ENCODE peak calls at places on chromosomes 11 and 22, in five cellular contexts. One of them, this sample, is unnamed.

GRCh38 chr11:70164705-70165104 is 38.4 kb upstream of the FADD start:
- DNase-seq in astrocyte of the cerebellum: no peak
- DNase-seq in psoas muscle: no peak
- DNase-seq in CD4-positive, alpha-beta T cell: no peak
- DNase-seq in esophagus squamous epithelium: no peak
- DNase-seq in this sample: no peak

GRCh38 chr11:72075109-72075508 is 5.2 kb downstream of the NUMA1 start:
- DNase-seq in astrocyte of the cerebellum: no peak
- DNase-seq in psoas muscle: no peak
- DNase-seq in esophagus squamous epithelium: no peak
- DNase-seq in CD4-positive, alpha-beta T cell: no peak
- DNase-seq in this sample: no peak

GRCh38 chr22:26587991-26588613 is 1.8 kb downstream of the TPST2 start:
- DNase-seq in psoas muscle: no peak
- DNase-seq in esophagus squamous epithelium: no peak
- DNase-seq in astrocyte of the cerebellum: no peak
- DNase-seq in CD4-positive, alpha-beta T cell: no peak
- DNase-seq in this sample: no peak

GRCh38 chr11:8863838-8864237 is 47.2 kb upstream of the AKIP1 start:
- DNase-seq in esophagus squamous epithelium: no peak
- DNase-seq in psoas muscle: no peak
- DNase-seq in CD4-positive, alpha-beta T cell: no peak
- DNase-seq in astrocyte of the cerebellum: no peak
- DNase-seq in this sample: no peak

GRCh38 chr22:28247114-28247513 is 328.1 kb upstream of the PITPNB start:
- DNase-seq in CD4-positive, alpha-beta T cell: no peak
- DNase-seq in esophagus squamous epithelium: no peak
- DNase-seq in psoas muscle: no peak
- DNase-seq in astrocyte of the cerebellum: no peak
- DNase-seq in this sample: no peak

GRCh38 chr11:1162153-1162497 is 4.4 kb downstream of the MUC5AC start:
- DNase-seq in psoas muscle: no peak
- DNase-seq in astrocyte of the cerebellum: no peak
- DNase-seq in esophagus squamous epithelium: no peak
- DNase-seq in CD4-positive, alpha-beta T cell: no peak
- DNase-seq in this sample: no peak

GRCh38 chr11:61700221-61700620 is 20.0 kb downstream of the DAGLA start:
- DNase-seq in CD4-positive, alpha-beta T cell: no peak
- DNase-seq in esophagus squamous epithelium: no peak
- DNase-seq in astrocyte of the cerebellum: no peak
- DNase-seq in psoas muscle: no peak
- DNase-seq in this sample: no peak

GRCh38 chr11:25981998-25982397 is 349.9 kb upstream of the ANO3 start:
- DNase-seq in astrocyte of the cerebellum: peak; percentile 55
- DNase-seq in CD4-positive, alpha-beta T cell: no peak
- DNase-seq in esophagus squamous epithelium: no peak
- DNase-seq in psoas muscle: no peak
- DNase-seq in this sample: peak; percentile 32

GRCh38 chr11:19962795-19963163 is 197.5 kb downstream of the DBX1 start:
- DNase-seq in CD4-positive, alpha-beta T cell: no peak
- DNase-seq in psoas muscle: no peak
- DNase-seq in astrocyte of the cerebellum: peak; percentile 60
- DNase-seq in esophagus squamous epithelium: no peak
- DNase-seq in this sample: no peak

GRCh38 chr11:82814379-82814778 is 80.7 kb upstream of the FAM181B start:
- DNase-seq in psoas muscle: no peak
- DNase-seq in astrocyte of the cerebellum: no peak
- DNase-seq in CD4-positive, alpha-beta T cell: no peak
- DNase-seq in esophagus squamous epithelium: no peak
- DNase-seq in this sample: no peak

GRCh38 chr11:79264284-79264683 is 176.5 kb downstream of the TENM4 start:
- DNase-seq in psoas muscle: no peak
- DNase-seq in CD4-positive, alpha-beta T cell: no peak
- DNase-seq in esophagus squamous epithelium: no peak
- DNase-seq in astrocyte of the cerebellum: peak; percentile 27
- DNase-seq in this sample: no peak

GRCh38 chr22:42172385-42173172 is 42.0 kb upstream of the CYP2D6 start:
- DNase-seq in astrocyte of the cerebellum: no peak
- DNase-seq in esophagus squamous epithelium: no peak
- DNase-seq in CD4-positive, alpha-beta T cell: no peak
- DNase-seq in psoas muscle: no peak
- DNase-seq in this sample: no peak

GRCh38 chr11:17013548-17014320 is 480 bp downstream of the PLEKHA7 start:
- DNase-seq in astrocyte of the cerebellum: no peak
- DNase-seq in CD4-positive, alpha-beta T cell: peak; percentile 21
- DNase-seq in psoas muscle: peak; percentile 52
- DNase-seq in esophagus squamous epithelium: no peak
- DNase-seq in this sample: peak; percentile 23

GRCh38 chr11:127052420-127052819 is 51.9 kb upstream of the KIRREL3 start:
- DNase-seq in esophagus squamous epithelium: no peak
- DNase-seq in astrocyte of the cerebellum: no peak
- DNase-seq in CD4-positive, alpha-beta T cell: no peak
- DNase-seq in psoas muscle: no peak
- DNase-seq in this sample: no peak

GRCh38 chr22:48940266-48940987 is 887.2 kb downstream of the BRD1 start:
- DNase-seq in psoas muscle: no peak
- DNase-seq in astrocyte of the cerebellum: no peak
- DNase-seq in CD4-positive, alpha-beta T cell: no peak
- DNase-seq in esophagus squamous epithelium: no peak
- DNase-seq in this sample: no peak

GRCh38 chr11:44634401-44635281 is 69.2 kb downstream of the CD82 start:
- DNase-seq in CD4-positive, alpha-beta T cell: no peak
- DNase-seq in esophagus squamous epithelium: no peak
- DNase-seq in astrocyte of the cerebellum: peak; percentile 19
- DNase-seq in psoas muscle: peak; percentile 78
- DNase-seq in this sample: peak; percentile 38

GRCh38 chr22:42791721-42792452 is 65.2 kb downstream of the ARFGAP3 start:
- DNase-seq in astrocyte of the cerebellum: no peak
- DNase-seq in psoas muscle: peak; percentile 79
- DNase-seq in esophagus squamous epithelium: no peak
- DNase-seq in CD4-positive, alpha-beta T cell: no peak
- DNase-seq in this sample: no peak

GRCh38 chr22:42692239-42693054 is 28.2 kb downstream of the A4GALT start:
- DNase-seq in esophagus squamous epithelium: no peak
- DNase-seq in CD4-positive, alpha-beta T cell: no peak
- DNase-seq in astrocyte of the cerebellum: no peak
- DNase-seq in psoas muscle: no peak
- DNase-seq in this sample: no peak

GRCh38 chr11:84408946-84409411 is 1122.8 kb upstream of the CCDC90B start:
- DNase-seq in psoas muscle: no peak
- DNase-seq in esophagus squamous epithelium: no peak
- DNase-seq in CD4-positive, alpha-beta T cell: no peak
- DNase-seq in astrocyte of the cerebellum: no peak
- DNase-seq in this sample: no peak

GRCh38 chr11:60184824-60185511 is 2.1 kb upstream of the MS4A6A start:
- DNase-seq in esophagus squamous epithelium: no peak
- DNase-seq in CD4-positive, alpha-beta T cell: no peak
- DNase-seq in astrocyte of the cerebellum: no peak
- DNase-seq in psoas muscle: no peak
- DNase-seq in this sample: no peak

GRCh38 chr11:84524422-84525051 is 1102.6 kb downstream of the DLG2 start:
- DNase-seq in CD4-positive, alpha-beta T cell: no peak
- DNase-seq in esophagus squamous epithelium: no peak
- DNase-seq in astrocyte of the cerebellum: peak; percentile 4
- DNase-seq in psoas muscle: no peak
- DNase-seq in this sample: no peak

GRCh38 chr11:117121176-117121575 is 22.9 kb upstream of the PAFAH1B2 start:
- DNase-seq in CD4-positive, alpha-beta T cell: no peak
- DNase-seq in psoas muscle: no peak
- DNase-seq in astrocyte of the cerebellum: no peak
- DNase-seq in esophagus squamous epithelium: no peak
- DNase-seq in this sample: no peak

GRCh38 chr11:60175860-60176275 is 7.0 kb downstream of the MS4A6A start:
- DNase-seq in CD4-positive, alpha-beta T cell: no peak
- DNase-seq in psoas muscle: no peak
- DNase-seq in astrocyte of the cerebellum: no peak
- DNase-seq in esophagus squamous epithelium: no peak
- DNase-seq in this sample: no peak

GRCh38 chr11:1199689-1200610 is 22.9 kb upstream of the MUC5B start:
- DNase-seq in psoas muscle: peak; percentile 51
- DNase-seq in esophagus squamous epithelium: no peak
- DNase-seq in CD4-positive, alpha-beta T cell: no peak
- DNase-seq in astrocyte of the cerebellum: no peak
- DNase-seq in this sample: no peak

GRCh38 chr11:100870138-100870537 is 183.1 kb downstream of the ARHGAP42 start:
- DNase-seq in astrocyte of the cerebellum: no peak
- DNase-seq in CD4-positive, alpha-beta T cell: no peak
- DNase-seq in psoas muscle: no peak
- DNase-seq in esophagus squamous epithelium: no peak
- DNase-seq in this sample: no peak

GRCh38 chr11:75490221-75491181 is 35.2 kb downstream of the GDPD5 start:
- DNase-seq in CD4-positive, alpha-beta T cell: no peak
- DNase-seq in psoas muscle: no peak
- DNase-seq in esophagus squamous epithelium: no peak
- DNase-seq in astrocyte of the cerebellum: peak; percentile 20
- DNase-seq in this sample: no peak

GRCh38 chr11:87097582-87097981 is 59.8 kb downstream of the TMEM135 start:
- DNase-seq in psoas muscle: no peak
- DNase-seq in CD4-positive, alpha-beta T cell: peak; percentile 3
- DNase-seq in astrocyte of the cerebellum: peak; percentile 5
- DNase-seq in esophagus squamous epithelium: no peak
- DNase-seq in this sample: peak; percentile 19

GRCh38 chr11:63362196-63362829 is 7.3 kb upstream of the SLC22A9 start:
- DNase-seq in psoas muscle: no peak
- DNase-seq in CD4-positive, alpha-beta T cell: no peak
- DNase-seq in esophagus squamous epithelium: no peak
- DNase-seq in astrocyte of the cerebellum: no peak
- DNase-seq in this sample: no peak

GRCh38 chr11:85737738-85738137 is 51.7 kb upstream of the CCDC89 start:
- DNase-seq in astrocyte of the cerebellum: no peak
- DNase-seq in psoas muscle: no peak
- DNase-seq in CD4-positive, alpha-beta T cell: no peak
- DNase-seq in esophagus squamous epithelium: no peak
- DNase-seq in this sample: no peak

GRCh38 chr11:79702303-79702702 is 261.5 kb upstream of the TENM4 start:
- DNase-seq in psoas muscle: no peak
- DNase-seq in CD4-positive, alpha-beta T cell: no peak
- DNase-seq in esophagus squamous epithelium: no peak
- DNase-seq in astrocyte of the cerebellum: no peak
- DNase-seq in this sample: no peak

GRCh38 chr11:67372993-67373915 is at the start of gene CLCF1:
- DNase-seq in esophagus squamous epithelium: no peak
- DNase-seq in astrocyte of the cerebellum: no peak
- DNase-seq in CD4-positive, alpha-beta T cell: peak; percentile 84
- DNase-seq in psoas muscle: peak; percentile 73
- DNase-seq in this sample: peak; percentile 51

GRCh38 chr11:57502376-57502775 is 13.1 kb downstream of the SLC43A1 start:
- DNase-seq in esophagus squamous epithelium: no peak
- DNase-seq in psoas muscle: no peak
- DNase-seq in CD4-positive, alpha-beta T cell: no peak
- DNase-seq in astrocyte of the cerebellum: no peak
- DNase-seq in this sample: no peak

GRCh38 chr22:44260216-44261035 is 52.3 kb downstream of the SHISAL1 start:
- DNase-seq in esophagus squamous epithelium: no peak
- DNase-seq in psoas muscle: peak; percentile 6
- DNase-seq in astrocyte of the cerebellum: no peak
- DNase-seq in CD4-positive, alpha-beta T cell: no peak
- DNase-seq in this sample: no peak

GRCh38 chr11:101215069-101215468 is 85.5 kb upstream of the PGR start:
- DNase-seq in esophagus squamous epithelium: no peak
- DNase-seq in psoas muscle: no peak
- DNase-seq in astrocyte of the cerebellum: no peak
- DNase-seq in CD4-positive, alpha-beta T cell: no peak
- DNase-seq in this sample: no peak

DNA sequence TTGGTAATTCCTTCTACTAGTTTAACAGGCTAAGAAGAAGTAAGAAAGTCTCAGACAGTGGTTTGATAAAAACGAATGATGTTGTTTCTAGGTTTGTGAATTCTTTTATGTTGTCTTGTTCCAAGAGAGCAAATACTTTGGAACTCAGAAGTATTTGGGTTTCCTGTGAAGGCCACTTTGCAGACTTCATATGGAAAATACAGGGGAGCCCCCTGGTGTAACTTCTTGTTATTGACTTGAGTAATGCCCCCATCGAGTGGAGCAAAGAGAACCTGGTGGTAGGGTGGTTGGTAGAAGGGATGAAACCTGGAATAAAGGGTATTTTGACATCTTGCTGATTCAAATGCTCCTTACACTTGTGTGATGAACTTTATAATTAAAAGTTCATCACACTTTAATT is 40.0 kb upstream of the PTH start:
- DNase-seq in esophagus squamous epithelium: no peak
- DNase-seq in psoas muscle: no peak
- DNase-seq in CD4-positive, alpha-beta T cell: no peak
- DNase-seq in astrocyte of the cerebellum: no peak
- DNase-seq in this sample: no peak
- TF ChIP-seq CTCF in esophagus squamous epithelium: no peak
- TF ChIP-seq CTCF in psoas muscle: no peak
- TF ChIP-seq CTCF in CD4-positive, alpha-beta T cell: no peak
- TF ChIP-seq CTCF in astrocyte of the cerebellum: no peak
- TF ChIP-seq CTCF in this sample: no peak

GRCh38 chr11:36475192-36475591 is 34.9 kb downstream of the TRAF6 start:
- DNase-seq in CD4-positive, alpha-beta T cell: no peak
- DNase-seq in astrocyte of the cerebellum: no peak
- DNase-seq in esophagus squamous epithelium: no peak
- DNase-seq in psoas muscle: no peak
- DNase-seq in this sample: no peak
- TF ChIP-seq CTCF in CD4-positive, alpha-beta T cell: no peak
- TF ChIP-seq CTCF in astrocyte of the cerebellum: no peak
- TF ChIP-seq CTCF in esophagus squamous epithelium: no peak
- TF ChIP-seq CTCF in psoas muscle: no peak
- TF ChIP-seq CTCF in this sample: no peak

GRCh38 chr22:22705328-22706100 is 61.1 kb downstream of the GGTLC2 start:
- DNase-seq in esophagus squamous epithelium: no peak
- DNase-seq in psoas muscle: no peak
- DNase-seq in astrocyte of the cerebellum: no peak
- DNase-seq in CD4-positive, alpha-beta T cell: no peak
- DNase-seq in this sample: no peak
- TF ChIP-seq CTCF in esophagus squamous epithelium: no peak
- TF ChIP-seq CTCF in psoas muscle: no peak
- TF ChIP-seq CTCF in astrocyte of the cerebellum: no peak
- TF ChIP-seq CTCF in CD4-positive, alpha-beta T cell: no peak
- TF ChIP-seq CTCF in this sample: no peak

GRCh38 chr11:103619480-103619879 is 417.0 kb upstream of the DDI1 start:
- DNase-seq in esophagus squamous epithelium: no peak
- DNase-seq in CD4-positive, alpha-beta T cell: no peak
- DNase-seq in astrocyte of the cerebellum: no peak
- DNase-seq in psoas muscle: no peak
- DNase-seq in this sample: no peak
- TF ChIP-seq CTCF in esophagus squamous epithelium: no peak
- TF ChIP-seq CTCF in CD4-positive, alpha-beta T cell: no peak
- TF ChIP-seq CTCF in astrocyte of the cerebellum: peak; percentile 14
- TF ChIP-seq CTCF in psoas muscle: no peak
- TF ChIP-seq CTCF in this sample: no peak

GRCh38 chr11:114892381-114893197 is 214.3 kb downstream of the NXPE2 start:
- DNase-seq in psoas muscle: no peak
- DNase-seq in CD4-positive, alpha-beta T cell: no peak
- DNase-seq in esophagus squamous epithelium: no peak
- DNase-seq in astrocyte of the cerebellum: no peak
- DNase-seq in this sample: peak; percentile 14
- TF ChIP-seq CTCF in psoas muscle: peak; percentile 22
- TF ChIP-seq CTCF in CD4-positive, alpha-beta T cell: no peak
- TF ChIP-seq CTCF in esophagus squamous epithelium: peak; percentile 45
- TF ChIP-seq CTCF in astrocyte of the cerebellum: peak; percentile 23
- TF ChIP-seq CTCF in this sample: peak; percentile 59

This sample was measured in neural crest cell.